ENCODE peak calls at places on chromosomes 13 and 19, in nine cellular contexts. S, Q, X, O, W, D, U, R and C are unnamed samples. For H3K4me1, the result is how much of the 10 kb centered on the place peaks cover.

GRCh38 chr13:109867766-109868165 is 81.4 kb upstream of the IRS2 start:
- DNase-seq in U (no peak), Q (no peak), R (no peak), X (no peak), W (no peak), D (no peak), O (no peak), S (no peak), C (no peak)

GRCh38 chr13:95643471-95643813 is 1.1 kb downstream of the DZIP1 start:
- DNase-seq in W (peak), D (no peak), R (no peak), X (no peak), S (no peak), O (peak), Q (no peak), U (peak), C (no peak)

GRCh38 chr13:44300895-44301638 is 72.6 kb upstream of the SERP2 start:
- DNase-seq in W (peak), S (peak), R (no peak), U (peak), O (no peak), Q (peak), X (peak), D (peak), C (peak)

GRCh38 chr13:35140831-35141230 is 198.8 kb downstream of the NBEA start:
- DNase-seq in W (no peak), O (no peak), S (no peak), R (no peak), X (no peak), D (no peak), U (no peak), Q (no peak), C (no peak)

GRCh38 chr19:45681391-45682015 is 10.2 kb downstream of the SNRPD2 start:
- DNase-seq in X (peak), O (peak), Q (peak), U (peak), S (peak), W (peak), D (peak), R (peak), C (peak)

GRCh38 chr13:108495686-108496363 is 133.6 kb upstream of the MYO16 start:
- DNase-seq in S (no peak), Q (no peak), O (peak), D (no peak), X (no peak), W (peak), R (no peak), U (no peak), C (no peak)

GRCh38 chr13:78601886-78602560 is 1.3 kb downstream of the POU4F1 start:
- DNase-seq in Q (no peak), U (no peak), R (no peak), X (no peak), O (no peak), S (no peak), D (no peak), W (no peak), C (no peak)

GRCh38 chr13:67299731-67300130 is 69.6 kb upstream of the PCDH9 start:
- DNase-seq in X (no peak), O (no peak), R (no peak), D (no peak), S (no peak), Q (no peak), W (peak), U (no peak), C (no peak)

GRCh38 chr19:44529541-44529940 is at the start of gene CEACAM20:
- DNase-seq in X (no peak), O (no peak), R (no peak), W (no peak), S (no peak), Q (no peak), U (no peak), D (no peak), C (no peak)

GRCh38 chr13:43880930-43881329 is 1.2 kb downstream of the LACC1 start:
- DNase-seq in W (no peak), D (no peak), O (no peak), Q (no peak), R (no peak), S (no peak), X (no peak), U (no peak), C (no peak)

GRCh38 chr19:8487137-8487851 is 15.1 kb downstream of the PRAM1 start:
- DNase-seq in S (no peak), W (no peak), X (peak), Q (peak), R (no peak), O (no peak), U (no peak), D (no peak), C (no peak)

GRCh38 chr13:76293346-76293745 is 592.9 kb downstream of the KCTD12 start:
- DNase-seq in D (no peak), Q (no peak), X (no peak), R (no peak), U (no peak), O (no peak), S (no peak), W (peak), C (no peak)

GRCh38 chr13:79935121-79935520 is 405.8 kb downstream of the SPRY2 start:
- DNase-seq in O (no peak), R (no peak), U (no peak), S (no peak), Q (no peak), W (no peak), D (no peak), X (no peak), C (no peak)

GRCh38 chr19:8184274-8184673 is 24.9 kb upstream of the CERS4 start:
- DNase-seq in R (no peak), W (no peak), D (no peak), S (no peak), U (no peak), O (no peak), Q (no peak), X (no peak), C (no peak)

GRCh38 chr19:18504886-18505610 is 16.8 kb downstream of the ELL start:
- DNase-seq in O (no peak), X (no peak), W (no peak), D (no peak), Q (no peak), S (no peak), R (no peak), U (no peak), C (no peak)

GRCh38 chr19:18503337-18503970 is 18.4 kb downstream of the ELL start:
- DNase-seq in D (no peak), R (no peak), X (no peak), W (no peak), U (no peak), S (no peak), Q (no peak), O (no peak), C (no peak)

GRCh38 chr19:18506101-18506534 is 15.8 kb downstream of the ELL start:
- DNase-seq in Q (no peak), S (no peak), X (no peak), U (no peak), D (no peak), O (no peak), R (no peak), W (no peak), C (peak)

GRCh38 chr19:18502633-18503294 is 19.1 kb downstream of the ELL start:
- DNase-seq in X (no peak), D (no peak), R (no peak), U (no peak), Q (peak), S (peak), W (no peak), O (no peak), C (peak)

GRCh38 chr19:18503971-18504885 is 17.6 kb downstream of the ELL start:
- DNase-seq in U (no peak), O (no peak), R (no peak), W (no peak), S (no peak), D (no peak), Q (no peak), X (no peak), C (no peak)
- H3K4me1 ChIP-seq in U (under half), O (under half), R (half or more), W (under half), S (half or more), D (under half), Q (half or more), X (half or more), C (half or more)

GRCh38 chr19:17997969-17998826 is 9.8 kb upstream of the ARRDC2 start:
- DNase-seq in X (no peak), S (no peak), U (no peak), W (no peak), D (peak), Q (no peak), O (peak), R (no peak), C (no peak)
- H3K4me3 ChIP-seq in X (no peak), S (no peak), U (no peak), W (no peak), D (peak), Q (no peak), O (no peak), R (no peak), C (no peak)

DNA sequence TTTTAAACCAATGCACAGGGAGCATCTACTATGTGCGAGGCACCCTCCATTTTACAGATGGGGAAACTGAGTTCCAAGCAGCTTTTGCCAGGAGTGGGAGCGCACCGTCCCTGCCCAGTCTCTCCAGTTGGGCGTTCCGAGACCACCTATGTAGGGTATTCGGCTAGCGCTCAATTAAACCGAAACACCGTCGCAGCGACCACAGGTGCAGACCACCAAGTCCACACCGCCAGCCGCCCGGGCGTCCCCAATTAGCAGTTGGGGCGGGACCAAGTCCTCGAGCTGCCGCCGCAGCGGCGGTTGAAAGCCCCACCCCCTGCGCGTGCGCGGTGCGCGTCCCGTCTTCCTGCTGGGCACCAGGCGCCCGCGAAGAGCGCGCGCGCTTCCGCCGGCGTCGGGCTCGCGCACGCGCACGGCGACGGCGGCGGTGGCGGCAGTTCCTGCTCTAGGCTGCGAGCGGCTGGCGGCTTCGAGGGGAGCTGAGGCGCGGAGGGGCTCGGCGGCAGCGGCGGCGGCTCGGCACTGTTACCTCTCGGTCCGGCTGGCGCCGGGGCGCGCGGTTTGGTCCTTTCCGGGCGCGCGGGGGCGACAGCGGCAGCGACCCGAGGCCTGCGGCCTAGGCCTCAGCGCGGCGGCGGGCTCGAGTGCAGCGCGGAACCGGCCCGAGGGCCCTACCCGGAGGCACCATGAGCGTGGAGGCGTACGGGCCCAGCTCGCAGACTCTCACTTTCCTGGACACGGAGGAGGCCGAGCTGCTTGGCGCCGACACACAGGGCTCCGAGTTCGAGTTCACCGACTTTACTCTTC is at the start of gene UPF1:
- DNase-seq in Q (peak), O (peak), S (peak), D (peak), R (peak), U (peak), W (peak), X (peak), C (peak)
- TF ChIP-seq CTCF in Q (peak), O (peak), S (peak), D (no peak), R (no peak), U (peak), W (no peak), X (no peak), C (peak)

DNA sequence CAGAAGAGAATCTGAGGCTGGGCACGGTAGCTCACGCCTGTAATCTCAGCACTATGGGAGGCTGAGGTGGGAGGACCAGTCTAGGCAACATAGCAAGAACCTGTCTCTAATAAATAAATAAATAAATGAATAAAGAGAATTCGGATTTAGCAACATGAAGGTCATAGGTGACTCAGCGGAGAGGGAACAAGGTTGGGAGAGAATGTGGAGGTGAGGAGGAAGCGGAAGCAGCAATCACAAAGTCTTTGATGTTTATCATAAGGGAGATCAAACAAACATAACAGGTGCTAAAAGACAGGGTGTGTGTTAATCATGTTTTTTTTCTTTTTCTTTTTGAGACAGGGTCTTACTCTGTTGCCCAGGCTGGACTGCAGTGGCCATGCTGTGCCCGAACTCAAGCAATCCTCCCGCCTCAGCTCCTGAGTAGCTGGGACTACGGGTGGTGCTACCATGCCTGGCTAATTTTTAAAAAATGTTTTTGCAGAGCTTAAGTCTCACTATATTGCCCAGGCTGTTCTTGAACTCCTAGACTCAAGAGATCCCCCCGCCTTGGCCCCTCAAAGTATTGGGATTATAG is 16.3 kb downstream of the PBX4 start:
- DNase-seq in O (no peak), U (no peak), X (no peak), D (no peak), Q (no peak), S (no peak), R (no peak), W (no peak), C (no peak)
- H3K4me1 ChIP-seq in O (under half), U (under half), X (under half), D (under half), Q (under half), S (half or more), R (under half), W (under half), C (under half)

DNA sequence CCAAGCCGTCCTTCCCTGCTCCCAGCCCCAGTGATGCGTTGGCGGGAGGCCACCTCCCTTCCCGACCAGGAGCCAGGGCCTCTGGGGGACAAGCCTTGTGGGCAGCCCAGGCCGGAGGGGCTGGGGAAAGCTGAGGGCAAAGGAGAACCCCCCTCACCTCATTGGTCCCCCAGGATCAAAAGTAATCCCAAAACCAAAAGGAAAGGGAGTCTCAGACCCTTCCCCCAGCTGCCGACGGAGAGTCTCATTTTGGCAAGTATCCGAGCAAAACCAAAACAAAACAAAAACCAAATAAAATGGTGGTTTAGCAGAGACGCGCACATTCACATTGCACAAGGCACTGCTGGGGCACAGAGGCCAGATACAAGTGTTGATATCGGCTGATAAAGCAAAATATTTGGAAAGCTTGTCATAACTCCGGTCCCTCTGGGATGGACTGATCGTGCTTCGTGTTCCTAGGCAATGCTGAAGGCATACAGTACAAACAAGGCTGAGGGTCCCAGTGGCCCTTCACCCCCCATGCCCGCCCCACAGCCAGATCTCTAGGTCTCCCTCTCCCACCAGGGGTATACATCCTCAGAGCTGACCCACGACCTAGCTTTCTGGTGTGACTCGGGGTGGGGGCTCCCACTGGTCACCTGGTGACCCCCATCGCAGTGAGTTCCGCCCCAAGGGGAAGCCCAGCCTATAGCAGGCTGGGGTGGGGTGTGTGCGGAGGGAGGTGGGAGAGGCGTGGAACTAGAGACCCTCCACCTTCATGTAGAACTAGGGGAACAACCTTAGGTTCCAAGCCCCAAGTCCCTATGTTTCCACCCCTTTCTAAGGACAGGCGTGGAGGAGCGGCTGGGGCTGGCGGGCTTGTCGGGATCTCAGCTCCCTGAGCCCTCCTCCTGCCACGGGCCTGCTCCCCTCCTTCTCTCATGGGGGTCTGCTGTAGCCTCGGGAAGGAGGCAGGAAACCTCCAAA is 2.0 kb downstream of the CEBPA start:
- DNase-seq in W (no peak), Q (no peak), O (no peak), D (no peak), S (no peak), X (no peak), U (no peak), R (no peak), C (no peak)
- H3K4me3 ChIP-seq in W (no peak), Q (peak), O (peak), D (no peak), S (peak), X (peak), U (peak), R (peak), C (peak)

GRCh38 chr19:18866800-18867123 is 29.2 kb downstream of the CERS1 start:
- DNase-seq in S (no peak), U (no peak), D (no peak), O (no peak), Q (no peak), W (no peak), R (no peak), X (no peak), C (no peak)
- TF ChIP-seq CTCF in S (no peak), U (no peak), D (peak), O (no peak), Q (no peak), W (peak), R (peak), X (no peak), C (peak)

DNA sequence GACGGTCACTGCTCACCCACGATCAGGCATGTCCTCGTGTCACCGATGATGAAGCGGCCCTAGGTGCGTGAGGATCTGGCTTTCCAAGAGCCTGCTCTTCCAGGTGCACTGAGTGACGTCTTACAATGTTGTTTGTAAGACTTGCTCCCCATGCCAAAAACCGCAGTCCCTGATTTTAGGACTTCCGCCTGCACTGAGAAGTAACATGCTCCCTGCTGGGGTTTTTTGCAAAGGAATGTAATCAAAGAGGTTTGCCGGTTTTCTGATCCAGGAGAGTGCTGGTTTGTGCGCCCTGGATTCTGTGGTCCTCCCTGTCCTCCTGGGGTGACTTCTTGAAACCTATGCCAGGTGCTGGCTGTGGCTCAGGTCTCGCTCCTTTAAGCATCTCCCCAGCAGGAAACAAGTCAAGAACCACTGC is 38.8 kb downstream of the MYO9B start:
- DNase-seq in D (no peak), X (no peak), S (no peak), Q (no peak), R (no peak), O (peak), U (no peak), W (peak), C (no peak)
- H3K4me1 ChIP-seq in D (under half), X (under half), S (under half), Q (half or more), R (under half), O (under half), U (under half), W (under half), C (under half)

GRCh38 chr19:10924597-10924996 is 3.8 kb downstream of the YIPF2 start:
- DNase-seq in O (no peak), S (no peak), R (no peak), W (no peak), D (no peak), U (no peak), X (no peak), Q (no peak), C (no peak)
- H3K4me3 ChIP-seq in O (no peak), S (no peak), R (no peak), W (no peak), D (no peak), U (no peak), X (no peak), Q (no peak), C (no peak)